ENCODE peak calls at places on chromosomes 6 and 20, in eight cellular contexts. D is IMR-90, F is right lobe of liver, I is heart left ventricle, V is upper lobe of left lung, Z is body of pancreas, L is GM12878, B is HCT116. R is an unnamed sample. For H3K27me3, the result is how much of the 10 kb centered on the place peaks cover.

GRCh38 chr6:1136415-1136774 is 175.5 kb upstream of the FOXQ1 start:
- ATAC-seq in D (peak), F (peak), I (peak), V (peak), Z (no peak), L (no peak), B (no peak), R (peak)

GRCh38 chr6:3284436-3284876 is 25.7 kb downstream of the PSMG4 start:
- ATAC-seq in D (no peak), F (no peak), I (no peak), V (no peak), Z (no peak), L (no peak), B (no peak), R (no peak)

GRCh38 chr20:4041748-4042411 is 26.5 kb upstream of the RNF24 start:
- ATAC-seq in D (no peak), F (peak), I (no peak), V (peak), Z (peak), L (no peak), B (peak), R (no peak)

GRCh38 chr6:50850223-50850751 is 31.6 kb downstream of the TFAP2B start:
- ATAC-seq in D (no peak), F (peak), I (no peak), V (peak), Z (peak), L (no peak), B (no peak), R (no peak)

GRCh38 chr20:44247131-44247571 is at the start of gene GDAP1L1:
- ATAC-seq in D (no peak), F (no peak), I (peak), V (peak), Z (no peak), L (no peak), B (no peak), R (no peak)

GRCh38 chr6:5314191-5314865 is 53.0 kb downstream of the FARS2 start:
- ATAC-seq in D (no peak), F (no peak), I (no peak), V (no peak), Z (no peak), L (peak), B (no peak), R (no peak)

GRCh38 chr6:137846274-137846673 is 20.8 kb upstream of the TNFAIP3 start:
- ATAC-seq in D (no peak), F (no peak), I (peak), V (peak), Z (no peak), L (no peak), B (no peak), R (no peak)

GRCh38 chr6:143187173-143187908 is 126.7 kb downstream of the AIG1 start:
- ATAC-seq in D (peak), F (no peak), I (peak), V (peak), Z (no peak), L (no peak), B (no peak), R (no peak)

GRCh38 chr6:139060332-139060731 is 31.8 kb downstream of the ABRACL start:
- ATAC-seq in D (peak), F (no peak), I (no peak), V (no peak), Z (no peak), L (no peak), B (no peak), R (no peak)

GRCh38 chr20:59938696-59939051 is 1.4 kb downstream of the PPP1R3D start:
- ATAC-seq in D (no peak), F (no peak), I (no peak), V (no peak), Z (no peak), L (no peak), B (no peak), R (no peak)

GRCh38 chr6:106514281-106514885 is 114.9 kb downstream of the RTN4IP1 start:
- ATAC-seq in D (no peak), F (no peak), I (no peak), V (no peak), Z (no peak), L (no peak), B (no peak), R (no peak)

GRCh38 chr6:160063771-160064413 is 57.7 kb upstream of the SLC22A1 start:
- ATAC-seq in D (no peak), F (no peak), I (no peak), V (no peak), Z (no peak), L (no peak), B (no peak), R (no peak)

GRCh38 chr6:3808759-3809514 is 40.2 kb upstream of the FAM50B start:
- ATAC-seq in D (peak), F (peak), I (peak), V (peak), Z (peak), L (no peak), B (peak), R (peak)

GRCh38 chr20:50980071-50980681 is 21.6 kb downstream of the MOCS3 start:
- ATAC-seq in D (peak), F (no peak), I (no peak), V (peak), Z (no peak), L (no peak), B (no peak), R (peak)

GRCh38 chr6:11822346-11822745 is 43.7 kb upstream of the ADTRP start:
- ATAC-seq in D (no peak), F (peak), I (peak), V (no peak), Z (peak), L (peak), B (no peak), R (no peak)

GRCh38 chr6:151321438-151321837 is 69.9 kb downstream of the ZBTB2 start:
- ATAC-seq in D (no peak), F (no peak), I (no peak), V (no peak), Z (no peak), L (no peak), B (no peak), R (no peak)

GRCh38 chr6:24918641-24919403 is 16.9 kb downstream of the RIPOR2 start:
- ATAC-seq in D (peak), F (no peak), I (peak), V (no peak), Z (no peak), L (peak), B (no peak), R (no peak)

GRCh38 chr6:5837323-5837722 is 169.4 kb downstream of the NRN1 start:
- ATAC-seq in D (no peak), F (no peak), I (no peak), V (no peak), Z (no peak), L (no peak), B (no peak), R (no peak)

GRCh38 chr6:165988306-165988756 is 179.3 kb downstream of the TBXT start:
- ATAC-seq in D (peak), F (no peak), I (no peak), V (no peak), Z (no peak), L (no peak), B (peak), R (no peak)

GRCh38 chr6:76885861-76886301 is 577.4 kb downstream of the HTR1B start:
- ATAC-seq in D (peak), F (peak), I (no peak), V (no peak), Z (no peak), L (no peak), B (no peak), R (no peak)

GRCh38 chr6:112563368-112563767 is 216.2 kb downstream of the RFPL4B start:
- ATAC-seq in D (peak), F (no peak), I (no peak), V (peak), Z (peak), L (no peak), B (no peak), R (no peak)

GRCh38 chr20:16531485-16531884 is 41.8 kb downstream of the KIF16B start:
- ATAC-seq in D (no peak), F (no peak), I (no peak), V (no peak), Z (no peak), L (no peak), B (no peak), R (no peak)

GRCh38 chr20:16530201-16530681 is 43.0 kb downstream of the KIF16B start:
- ATAC-seq in D (peak), F (no peak), I (no peak), V (peak), Z (no peak), L (no peak), B (peak), R (no peak)

GRCh38 chr20:16527438-16527837 is 45.8 kb downstream of the KIF16B start:
- ATAC-seq in D (no peak), F (no peak), I (no peak), V (no peak), Z (no peak), L (no peak), B (no peak), R (no peak)

GRCh38 chr20:16526433-16527380 is 46.5 kb downstream of the KIF16B start:
- ATAC-seq in D (no peak), F (no peak), I (no peak), V (no peak), Z (no peak), L (no peak), B (no peak), R (no peak)

DNA sequence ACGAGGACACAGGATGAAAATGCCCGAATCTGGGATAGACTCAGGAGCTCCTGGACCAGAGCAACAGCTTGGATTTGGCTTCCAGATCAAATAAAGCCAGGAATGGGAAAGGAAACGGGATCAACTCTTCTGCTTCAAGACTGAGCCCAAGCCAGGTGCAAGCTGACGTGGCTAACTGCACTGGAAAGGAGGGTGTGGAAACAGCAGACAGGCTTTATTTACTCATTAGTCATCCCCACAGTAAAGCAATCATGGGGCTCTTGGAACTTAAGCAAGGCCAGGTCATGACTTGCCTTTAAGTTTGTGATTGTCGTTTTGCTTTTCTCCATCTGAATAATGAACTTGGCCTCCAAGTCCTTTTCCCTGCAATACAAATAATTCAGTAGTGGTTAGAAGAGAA is 45.2 kb downstream of the KIF16B start:
- ATAC-seq in D (peak), F (peak), I (no peak), V (peak), Z (peak), L (no peak), B (peak), R (peak)
- TF ChIP-seq POLR2A in D (no peak), F (no peak), I (no peak), V (no peak), Z (no peak), L (no peak), B (no peak), R (no peak)

GRCh38 chr20:62900692-62901584 is 25.4 kb downstream of the DIDO1 start:
- ATAC-seq in D (peak), F (peak), I (peak), V (peak), Z (peak), L (peak), B (peak), R (no peak)
- TF ChIP-seq CTCF in D (peak), F (no peak), I (no peak), V (no peak), Z (no peak), L (no peak), B (peak), R (no peak)

DNA sequence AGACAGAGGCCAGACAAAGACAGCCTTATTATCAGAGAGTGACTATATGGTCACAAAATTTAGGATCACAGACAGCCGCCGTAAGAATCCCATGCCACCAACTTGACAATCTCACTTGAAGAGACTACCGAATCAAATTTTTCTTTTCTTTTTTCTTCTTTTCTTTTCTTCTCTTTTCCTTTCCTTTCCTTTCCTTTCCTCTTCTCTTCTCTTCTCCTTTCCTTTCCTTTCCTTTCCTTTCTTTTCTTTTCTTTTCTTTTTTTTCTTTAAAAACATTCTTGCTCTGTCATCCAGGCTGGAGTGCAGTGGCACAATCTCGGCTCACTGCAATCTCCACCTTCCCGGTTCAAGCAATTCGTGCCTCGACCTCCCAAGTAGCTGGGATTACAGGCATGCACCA is 1.2 kb upstream of the EPPIN start:
- ATAC-seq in D (no peak), F (no peak), I (no peak), V (no peak), Z (no peak), L (no peak), B (no peak), R (no peak)
- H3K27me3 ChIP-seq in D (under half), F (under half), I (under half), V (under half), Z (under half), L (under half), B (under half), R (under half)

DNA sequence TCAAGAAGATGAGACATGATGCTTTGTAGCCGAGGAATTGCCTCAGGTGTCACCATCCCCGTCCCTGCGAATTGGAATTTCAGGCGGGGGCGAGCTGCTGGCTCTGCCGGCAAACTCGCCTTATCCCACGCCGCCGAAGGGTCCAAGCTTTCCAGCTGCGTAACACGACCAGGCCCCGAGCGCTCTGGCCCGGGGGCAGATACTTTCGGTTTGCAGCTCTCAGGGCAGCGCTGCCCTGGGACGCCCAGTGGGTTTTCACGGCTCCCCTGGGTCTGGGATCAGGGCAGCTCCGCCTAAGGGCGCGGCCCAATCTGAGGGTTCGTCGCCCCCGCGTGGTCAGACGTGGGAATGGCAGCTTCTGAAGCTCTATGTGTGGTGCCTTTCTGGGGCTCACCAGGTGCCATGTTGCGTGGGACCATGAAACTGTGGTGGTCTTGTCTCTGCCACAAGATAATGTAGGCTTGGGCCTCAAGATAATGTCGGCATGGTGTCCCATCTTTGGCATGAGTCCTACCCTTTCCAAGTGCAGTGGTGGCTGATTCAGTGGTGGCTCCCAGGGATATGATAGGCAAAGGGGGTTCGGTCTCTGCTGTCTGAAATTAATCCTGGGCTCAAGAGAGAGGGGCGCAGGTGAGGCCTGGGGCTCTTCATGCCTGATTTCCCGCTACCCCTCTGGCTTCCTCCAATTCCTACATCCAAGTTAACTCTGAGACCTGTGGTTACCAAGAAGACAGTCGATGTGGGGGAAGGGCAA is 21.0 kb downstream of the PIGT start:
- ATAC-seq in D (peak), F (peak), I (peak), V (peak), Z (peak), L (peak), B (peak), R (peak)
- TF ChIP-seq POLR2A in D (peak), F (no peak), I (no peak), V (no peak), Z (no peak), L (no peak), B (no peak), R (peak)

GRCh38 chr20:52760791-52761190 is 211.4 kb upstream of the TSHZ2 start:
- ATAC-seq in D (no peak), F (no peak), I (no peak), V (no peak), Z (no peak), L (no peak), B (no peak), R (no peak)
- TF ChIP-seq CTCF in D (no peak), F (no peak), I (no peak), V (no peak), Z (no peak), L (no peak), B (no peak), R (no peak)

GRCh38 chr6:70310063-70310694 is 7.3 kb upstream of the COL9A1 start:
- ATAC-seq in D (no peak), F (peak), I (no peak), V (no peak), Z (no peak), L (peak), B (no peak), R (no peak)

GRCh38 chr6:70315096-70315751 is 12.3 kb upstream of the COL9A1 start:
- ATAC-seq in D (no peak), F (no peak), I (no peak), V (no peak), Z (no peak), L (peak), B (no peak), R (no peak)

GRCh38 chr6:70312165-70312564 is 9.3 kb upstream of the COL9A1 start:
- ATAC-seq in D (peak), F (no peak), I (no peak), V (no peak), Z (no peak), L (peak), B (peak), R (no peak)

GRCh38 chr6:70314240-70314639 is 11.4 kb upstream of the COL9A1 start:
- ATAC-seq in D (no peak), F (no peak), I (no peak), V (no peak), Z (no peak), L (no peak), B (no peak), R (no peak)
- H3K27me3 ChIP-seq in D (under half), F (under half), I (under half), V (under half), Z (under half), L (under half), B (half or more), R (under half)